ENCODE peak calls at places on chromosomes 5 and 9, in ten cellular contexts. D is GM20000, K is GM12865, R is omental fat pad, P is neural crest cell, N is fibroblast of mammary gland, J is colonic mucosa, V is endothelial cell, X is AG10803, L is MCF 10A. H is an unnamed sample.

GRCh38 chr9:68898781-68899439 is 115.0 kb downstream of the PRKACG start:
- DNase-seq in J (no peak), L (no peak), X (no peak), P (no peak), R (no peak), N (no peak), D (no peak), V (no peak), K (no peak), H (no peak)

GRCh38 chr5:176402684-176403083 is 13.7 kb downstream of the CLTB start:
- DNase-seq in X (no peak), P (no peak), L (no peak), V (no peak), N (no peak), K (no peak), J (peak; percentile 79), D (no peak), R (no peak), H (no peak)

GRCh38 chr5:39639618-39640078 is 214.9 kb upstream of the DAB2 start:
- DNase-seq in L (peak; percentile 38), V (no peak), X (peak; percentile 4), J (no peak), N (peak; percentile 64), P (no peak), K (no peak), R (no peak), D (no peak), H (no peak)

GRCh38 chr5:96952118-96952750 is 16.4 kb downstream of the LNPEP start:
- DNase-seq in R (no peak), K (no peak), N (no peak), D (no peak), L (no peak), P (no peak), X (no peak), V (no peak), J (no peak), H (no peak)

GRCh38 chr9:71769175-71770165 is 1.2 kb upstream of the CEMIP2 start:
- DNase-seq in K (peak; percentile 47), X (peak; percentile 52), V (peak; percentile 49), R (peak; percentile 52), J (peak; percentile 90), L (peak; percentile 79), N (peak; percentile 50), P (peak; percentile 29), D (peak; percentile 44), H (peak; percentile 34)

GRCh38 chr5:172129174-172129764 is 58.8 kb downstream of the STK10 start:
- DNase-seq in N (no peak), V (no peak), P (no peak), L (no peak), R (no peak), X (no peak), J (no peak), K (no peak), D (no peak), H (no peak)

GRCh38 chr5:96572864-96573512 is 89.2 kb upstream of the CAST start:
- DNase-seq in R (no peak), L (peak; percentile 96), J (no peak), K (no peak), D (no peak), V (no peak), N (peak; percentile 99), X (peak; percentile 89), P (no peak), H (no peak)

GRCh38 chr9:71741841-71742648 is 26.3 kb downstream of the CEMIP2 start:
- DNase-seq in R (no peak), P (no peak), V (no peak), N (no peak), K (no peak), J (peak; percentile 56), X (no peak), L (no peak), D (no peak), H (no peak)

GRCh38 chr9:91900057-91900816 is 49.8 kb downstream of the ROR2 start:
- DNase-seq in J (no peak), D (no peak), P (no peak), N (peak; percentile 33), L (no peak), X (no peak), V (no peak), K (no peak), R (no peak), H (no peak)

GRCh38 chr5:55276771-55277170 is 30.7 kb downstream of the DHX29 start:
- DNase-seq in X (peak; percentile 1), J (no peak), K (no peak), L (peak; percentile 34), P (no peak), R (no peak), D (no peak), V (no peak), N (peak; percentile 7), H (no peak)

GRCh38 chr9:37374892-37375291 is 47.6 kb upstream of the GRHPR start:
- DNase-seq in R (no peak), N (no peak), K (peak; percentile 77), X (no peak), J (no peak), V (no peak), L (no peak), D (peak; percentile 68), P (no peak), H (peak; percentile 78)

GRCh38 chr9:73451003-73451402 is 299.3 kb downstream of the ANXA1 start:
- DNase-seq in R (no peak), L (no peak), P (no peak), V (no peak), N (no peak), K (no peak), J (no peak), D (no peak), X (no peak), H (no peak)

GRCh38 chr9:6944093-6944551 is 186.3 kb downstream of the KDM4C start:
- DNase-seq in J (no peak), D (no peak), X (peak; percentile 59), P (no peak), R (no peak), V (no peak), K (no peak), L (peak; percentile 85), N (peak; percentile 89), H (no peak)

GRCh38 chr5:127260686-127261085 is 29.9 kb upstream of the MEGF10 start:
- DNase-seq in K (no peak), P (no peak), N (peak; percentile 25), X (no peak), L (no peak), D (no peak), R (no peak), J (no peak), V (no peak), H (no peak)
- TF ChIP-seq CTCF in K (no peak), P (no peak), N (no peak), X (no peak), L (no peak), D (no peak), R (no peak), J (no peak), V (no peak), H (no peak)

GRCh38 chr5:107389130-107389553 is 281.6 kb downstream of the EFNA5 start:
- DNase-seq in V (no peak), L (peak; percentile 67), P (no peak), D (peak; percentile 45), X (peak; percentile 88), J (peak; percentile 24), K (peak; percentile 88), N (peak; percentile 58), R (no peak), H (peak; percentile 31)
- TF ChIP-seq CTCF in V (no peak), L (no peak), P (no peak), D (no peak), X (peak; percentile 45), J (no peak), K (no peak), N (no peak), R (no peak), H (peak; percentile 15)

GRCh38 chr9:110731437-110732028 is 62.9 kb downstream of the MUSK start:
- DNase-seq in L (no peak), J (no peak), R (no peak), D (no peak), P (no peak), X (peak; percentile 17), V (no peak), K (no peak), N (no peak), H (no peak)
- TF ChIP-seq CTCF in L (no peak), J (no peak), R (no peak), D (no peak), P (no peak), X (no peak), V (no peak), K (no peak), N (no peak), H (no peak)

GRCh38 chr5:143648696-143649095 is 163.3 kb upstream of the HMHB1 start:
- DNase-seq in D (no peak), V (peak; percentile 5), R (no peak), L (peak; percentile 13), X (no peak), N (no peak), J (no peak), K (peak; percentile 39), P (no peak), H (no peak)
- TF ChIP-seq CTCF in D (no peak), V (peak; percentile 35), R (no peak), L (no peak), X (no peak), N (peak; percentile 22), J (no peak), K (peak; percentile 19), P (peak; percentile 30), H (peak; percentile 30)

GRCh38 chr5:71456362-71456743 is 902 bp downstream of the BDP1 start:
- DNase-seq in N (peak; percentile 5), V (no peak), R (no peak), X (no peak), L (no peak), D (no peak), J (no peak), P (no peak), K (peak; percentile 7), H (no peak)
- TF ChIP-seq CTCF in N (no peak), V (no peak), R (no peak), X (no peak), L (no peak), D (no peak), J (no peak), P (no peak), K (no peak), H (no peak)

GRCh38 chr5:53996008-53996407 is 314.4 kb downstream of the ARL15 start:
- DNase-seq in P (no peak), D (no peak), X (no peak), V (no peak), L (no peak), N (no peak), R (no peak), J (no peak), K (no peak), H (no peak)

GRCh38 chr5:53994148-53994547 is 316.2 kb downstream of the ARL15 start:
- DNase-seq in V (no peak), N (peak; percentile 75), L (peak; percentile 56), K (no peak), X (peak; percentile 84), R (no peak), D (no peak), P (no peak), J (no peak), H (no peak)

GRCh38 chr5:53987091-53987490 is 323.3 kb downstream of the ARL15 start:
- DNase-seq in D (no peak), K (no peak), R (no peak), P (no peak), L (no peak), N (no peak), V (no peak), X (peak; percentile 34), J (no peak), H (no peak)

GRCh38 chr5:53991942-53992341 is 318.4 kb downstream of the ARL15 start:
- DNase-seq in X (no peak), D (no peak), K (peak; percentile 16), V (peak; percentile 21), R (no peak), J (no peak), P (no peak), N (peak; percentile 26), L (peak; percentile 23), H (no peak)
- TF ChIP-seq CTCF in X (peak; percentile 50), D (no peak), K (peak; percentile 31), V (peak; percentile 75), R (no peak), J (no peak), P (peak; percentile 53), N (peak; percentile 46), L (peak; percentile 22), H (peak; percentile 39)

H was measured in GM13977.